ENCODE peak calls at places on chromosome 14, in five cellular contexts. One of them, this sample, is unnamed.

GRCh38 chr14:71488703-71489141 is 443.5 kb upstream of the RGS6 start:
- DNase-seq in nucleus accumbens: no peak
- DNase-seq in stimulated activated CD4-positive, alpha-beta T cell treated with anti-CD3 and anti-CD28 coated beads, Interleukin-2, amount 100 ng/mL, for 48 hours: no peak
- DNase-seq in astrocyte: peak; percentile 84
- DNase-seq in mucosa of gallbladder: no peak
- DNase-seq in this sample: peak; percentile 55

GRCh38 chr14:73136387-73137221 is at the start of gene PSEN1:
- DNase-seq in stimulated activated CD4-positive, alpha-beta T cell treated with anti-CD3 and anti-CD28 coated beads, Interleukin-2, amount 100 ng/mL, for 48 hours: peak; percentile 99
- DNase-seq in mucosa of gallbladder: peak; percentile 97
- DNase-seq in nucleus accumbens: peak; percentile 97
- DNase-seq in astrocyte: peak; percentile 74
- DNase-seq in this sample: peak; percentile 90

GRCh38 chr14:76768671-76769500 is 7.6 kb downstream of the VASH1 start:
- DNase-seq in astrocyte: no peak
- DNase-seq in mucosa of gallbladder: peak; percentile 6
- DNase-seq in stimulated activated CD4-positive, alpha-beta T cell treated with anti-CD3 and anti-CD28 coated beads, Interleukin-2, amount 100 ng/mL, for 48 hours: no peak
- DNase-seq in nucleus accumbens: no peak
- DNase-seq in this sample: no peak

GRCh38 chr14:95531473-95531872 is 3.4 kb upstream of the GLRX5 start:
- DNase-seq in mucosa of gallbladder: no peak
- DNase-seq in nucleus accumbens: no peak
- DNase-seq in stimulated activated CD4-positive, alpha-beta T cell treated with anti-CD3 and anti-CD28 coated beads, Interleukin-2, amount 100 ng/mL, for 48 hours: no peak
- DNase-seq in astrocyte: peak; percentile 82
- DNase-seq in this sample: peak; percentile 95

GRCh38 chr14:51738754-51739153 is 87.0 kb downstream of the FRMD6 start:
- DNase-seq in stimulated activated CD4-positive, alpha-beta T cell treated with anti-CD3 and anti-CD28 coated beads, Interleukin-2, amount 100 ng/mL, for 48 hours: no peak
- DNase-seq in astrocyte: no peak
- DNase-seq in nucleus accumbens: no peak
- DNase-seq in mucosa of gallbladder: no peak
- DNase-seq in this sample: no peak

GRCh38 chr14:68627868-68628604 is 164.8 kb downstream of the ZFP36L1 start:
- DNase-seq in stimulated activated CD4-positive, alpha-beta T cell treated with anti-CD3 and anti-CD28 coated beads, Interleukin-2, amount 100 ng/mL, for 48 hours: peak; percentile 44
- DNase-seq in astrocyte: no peak
- DNase-seq in mucosa of gallbladder: peak; percentile 56
- DNase-seq in nucleus accumbens: peak; percentile 84
- DNase-seq in this sample: no peak

GRCh38 chr14:31083781-31084180 is 57.6 kb upstream of the STRN3 start:
- DNase-seq in astrocyte: no peak
- DNase-seq in mucosa of gallbladder: no peak
- DNase-seq in stimulated activated CD4-positive, alpha-beta T cell treated with anti-CD3 and anti-CD28 coated beads, Interleukin-2, amount 100 ng/mL, for 48 hours: no peak
- DNase-seq in nucleus accumbens: no peak
- DNase-seq in this sample: no peak

GRCh38 chr14:51319181-51319597 is 79.1 kb downstream of the TMX1 start:
- DNase-seq in astrocyte: peak; percentile 36
- DNase-seq in mucosa of gallbladder: no peak
- DNase-seq in nucleus accumbens: no peak
- DNase-seq in stimulated activated CD4-positive, alpha-beta T cell treated with anti-CD3 and anti-CD28 coated beads, Interleukin-2, amount 100 ng/mL, for 48 hours: no peak
- DNase-seq in this sample: no peak

GRCh38 chr14:70722418-70722817 is 80.7 kb downstream of the TTC9 start:
- DNase-seq in stimulated activated CD4-positive, alpha-beta T cell treated with anti-CD3 and anti-CD28 coated beads, Interleukin-2, amount 100 ng/mL, for 48 hours: no peak
- DNase-seq in mucosa of gallbladder: peak; percentile 15
- DNase-seq in astrocyte: no peak
- DNase-seq in nucleus accumbens: no peak
- DNase-seq in this sample: no peak

GRCh38 chr14:104693482-104694431 is 4.3 kb downstream of the INF2 start:
- DNase-seq in nucleus accumbens: peak; percentile 70
- DNase-seq in astrocyte: no peak
- DNase-seq in mucosa of gallbladder: no peak
- DNase-seq in stimulated activated CD4-positive, alpha-beta T cell treated with anti-CD3 and anti-CD28 coated beads, Interleukin-2, amount 100 ng/mL, for 48 hours: no peak
- DNase-seq in this sample: no peak

GRCh38 chr14:96362071-96362964 is 823 bp downstream of the ATG2B start:
- DNase-seq in astrocyte: no peak
- DNase-seq in mucosa of gallbladder: peak; percentile 34
- DNase-seq in nucleus accumbens: peak; percentile 58
- DNase-seq in stimulated activated CD4-positive, alpha-beta T cell treated with anti-CD3 and anti-CD28 coated beads, Interleukin-2, amount 100 ng/mL, for 48 hours: peak; percentile 26
- DNase-seq in this sample: peak; percentile 37

GRCh38 chr14:85172290-85172689 is 357.7 kb upstream of the FLRT2 start:
- DNase-seq in mucosa of gallbladder: no peak
- DNase-seq in astrocyte: no peak
- DNase-seq in stimulated activated CD4-positive, alpha-beta T cell treated with anti-CD3 and anti-CD28 coated beads, Interleukin-2, amount 100 ng/mL, for 48 hours: no peak
- DNase-seq in nucleus accumbens: no peak
- DNase-seq in this sample: no peak

GRCh38 chr14:19920021-19920657 is at the start of gene OR4K5:
- DNase-seq in nucleus accumbens: no peak
- DNase-seq in stimulated activated CD4-positive, alpha-beta T cell treated with anti-CD3 and anti-CD28 coated beads, Interleukin-2, amount 100 ng/mL, for 48 hours: no peak
- DNase-seq in mucosa of gallbladder: no peak
- DNase-seq in astrocyte: no peak
- DNase-seq in this sample: no peak

GRCh38 chr14:100658514-100658886 is 68.2 kb upstream of the DLK1 start:
- DNase-seq in stimulated activated CD4-positive, alpha-beta T cell treated with anti-CD3 and anti-CD28 coated beads, Interleukin-2, amount 100 ng/mL, for 48 hours: no peak
- DNase-seq in astrocyte: no peak
- DNase-seq in nucleus accumbens: no peak
- DNase-seq in mucosa of gallbladder: no peak
- DNase-seq in this sample: no peak

GRCh38 chr14:68548194-68549056 is 244.4 kb downstream of the ZFP36L1 start:
- DNase-seq in nucleus accumbens: peak; percentile 71
- DNase-seq in stimulated activated CD4-positive, alpha-beta T cell treated with anti-CD3 and anti-CD28 coated beads, Interleukin-2, amount 100 ng/mL, for 48 hours: no peak
- DNase-seq in mucosa of gallbladder: peak; percentile 83
- DNase-seq in astrocyte: peak; percentile 99
- DNase-seq in this sample: peak; percentile 99

GRCh38 chr14:100383727-100384158 is 60.6 kb downstream of the SLC25A47 start:
- DNase-seq in mucosa of gallbladder: peak; percentile 60
- DNase-seq in nucleus accumbens: peak; percentile 51
- DNase-seq in stimulated activated CD4-positive, alpha-beta T cell treated with anti-CD3 and anti-CD28 coated beads, Interleukin-2, amount 100 ng/mL, for 48 hours: peak; percentile 64
- DNase-seq in astrocyte: no peak
- DNase-seq in this sample: peak; percentile 58

GRCh38 chr14:92471919-92472318 is 41.7 kb upstream of the RIN3 start:
- DNase-seq in nucleus accumbens: no peak
- DNase-seq in mucosa of gallbladder: peak; percentile 77
- DNase-seq in astrocyte: peak; percentile 92
- DNase-seq in stimulated activated CD4-positive, alpha-beta T cell treated with anti-CD3 and anti-CD28 coated beads, Interleukin-2, amount 100 ng/mL, for 48 hours: no peak
- DNase-seq in this sample: peak; percentile 94

GRCh38 chr14:57492859-57493258 is 798 bp downstream of the CCDC198 start:
- DNase-seq in nucleus accumbens: no peak
- DNase-seq in stimulated activated CD4-positive, alpha-beta T cell treated with anti-CD3 and anti-CD28 coated beads, Interleukin-2, amount 100 ng/mL, for 48 hours: no peak
- DNase-seq in mucosa of gallbladder: peak; percentile 22
- DNase-seq in astrocyte: peak; percentile 88
- DNase-seq in this sample: peak; percentile 76

GRCh38 chr14:77124345-77125274 is 17.0 kb downstream of the ZDHHC22 start:
- DNase-seq in mucosa of gallbladder: peak; percentile 16
- DNase-seq in stimulated activated CD4-positive, alpha-beta T cell treated with anti-CD3 and anti-CD28 coated beads, Interleukin-2, amount 100 ng/mL, for 48 hours: peak; percentile 74
- DNase-seq in astrocyte: no peak
- DNase-seq in nucleus accumbens: peak; percentile 75
- DNase-seq in this sample: peak; percentile 27

GRCh38 chr14:103223818-103224352 is 100.6 kb downstream of the TNFAIP2 start:
- DNase-seq in nucleus accumbens: no peak
- DNase-seq in astrocyte: no peak
- DNase-seq in mucosa of gallbladder: no peak
- DNase-seq in stimulated activated CD4-positive, alpha-beta T cell treated with anti-CD3 and anti-CD28 coated beads, Interleukin-2, amount 100 ng/mL, for 48 hours: no peak
- DNase-seq in this sample: no peak

GRCh38 chr14:90780519-90780918 is 35.7 kb downstream of the TTC7B start:
- DNase-seq in mucosa of gallbladder: no peak
- DNase-seq in astrocyte: no peak
- DNase-seq in stimulated activated CD4-positive, alpha-beta T cell treated with anti-CD3 and anti-CD28 coated beads, Interleukin-2, amount 100 ng/mL, for 48 hours: no peak
- DNase-seq in nucleus accumbens: no peak
- DNase-seq in this sample: no peak

GRCh38 chr14:35419429-35419841 is 14.9 kb upstream of the NFKBIA start:
- DNase-seq in astrocyte: no peak
- DNase-seq in nucleus accumbens: no peak
- DNase-seq in mucosa of gallbladder: no peak
- DNase-seq in stimulated activated CD4-positive, alpha-beta T cell treated with anti-CD3 and anti-CD28 coated beads, Interleukin-2, amount 100 ng/mL, for 48 hours: no peak
- DNase-seq in this sample: peak; percentile 56

GRCh38 chr14:92532490-92533163 is 19.0 kb downstream of the RIN3 start:
- DNase-seq in nucleus accumbens: no peak
- DNase-seq in stimulated activated CD4-positive, alpha-beta T cell treated with anti-CD3 and anti-CD28 coated beads, Interleukin-2, amount 100 ng/mL, for 48 hours: no peak
- DNase-seq in mucosa of gallbladder: no peak
- DNase-seq in astrocyte: no peak
- DNase-seq in this sample: no peak

GRCh38 chr14:36238666-36239363 is 62.3 kb upstream of the PTCSC3 start:
- DNase-seq in stimulated activated CD4-positive, alpha-beta T cell treated with anti-CD3 and anti-CD28 coated beads, Interleukin-2, amount 100 ng/mL, for 48 hours: no peak
- DNase-seq in astrocyte: peak; percentile 85
- DNase-seq in mucosa of gallbladder: no peak
- DNase-seq in nucleus accumbens: no peak
- DNase-seq in this sample: peak; percentile 8

GRCh38 chr14:104686624-104687517 is 2.5 kb upstream of the INF2 start:
- DNase-seq in nucleus accumbens: no peak
- DNase-seq in stimulated activated CD4-positive, alpha-beta T cell treated with anti-CD3 and anti-CD28 coated beads, Interleukin-2, amount 100 ng/mL, for 48 hours: no peak
- DNase-seq in mucosa of gallbladder: peak; percentile 72
- DNase-seq in astrocyte: no peak
- DNase-seq in this sample: no peak

GRCh38 chr14:20295067-20295466 is 10.7 kb downstream of the TTC5 start:
- DNase-seq in stimulated activated CD4-positive, alpha-beta T cell treated with anti-CD3 and anti-CD28 coated beads, Interleukin-2, amount 100 ng/mL, for 48 hours: no peak
- DNase-seq in astrocyte: no peak
- DNase-seq in mucosa of gallbladder: no peak
- DNase-seq in nucleus accumbens: no peak
- DNase-seq in this sample: no peak

GRCh38 chr14:85578925-85579324 is 49.0 kb downstream of the FLRT2 start:
- DNase-seq in stimulated activated CD4-positive, alpha-beta T cell treated with anti-CD3 and anti-CD28 coated beads, Interleukin-2, amount 100 ng/mL, for 48 hours: no peak
- DNase-seq in astrocyte: no peak
- DNase-seq in nucleus accumbens: no peak
- DNase-seq in mucosa of gallbladder: no peak
- DNase-seq in this sample: no peak

GRCh38 chr14:64812412-64812811 is 67.3 kb downstream of the SPTB start:
- DNase-seq in mucosa of gallbladder: peak; percentile 54
- DNase-seq in nucleus accumbens: no peak
- DNase-seq in astrocyte: no peak
- DNase-seq in stimulated activated CD4-positive, alpha-beta T cell treated with anti-CD3 and anti-CD28 coated beads, Interleukin-2, amount 100 ng/mL, for 48 hours: peak; percentile 20
- DNase-seq in this sample: no peak

GRCh38 chr14:105146976-105147700 is 21.4 kb downstream of the JAG2 start:
- DNase-seq in mucosa of gallbladder: no peak
- DNase-seq in astrocyte: no peak
- DNase-seq in stimulated activated CD4-positive, alpha-beta T cell treated with anti-CD3 and anti-CD28 coated beads, Interleukin-2, amount 100 ng/mL, for 48 hours: no peak
- DNase-seq in nucleus accumbens: no peak
- DNase-seq in this sample: no peak

GRCh38 chr14:36517242-36518030 is 2.6 kb downstream of the NKX2-1 start:
- DNase-seq in stimulated activated CD4-positive, alpha-beta T cell treated with anti-CD3 and anti-CD28 coated beads, Interleukin-2, amount 100 ng/mL, for 48 hours: no peak
- DNase-seq in astrocyte: no peak
- DNase-seq in mucosa of gallbladder: no peak
- DNase-seq in nucleus accumbens: no peak
- DNase-seq in this sample: no peak

GRCh38 chr14:74942164-74942563 is 13.2 kb downstream of the PGF start:
- DNase-seq in nucleus accumbens: no peak
- DNase-seq in stimulated activated CD4-positive, alpha-beta T cell treated with anti-CD3 and anti-CD28 coated beads, Interleukin-2, amount 100 ng/mL, for 48 hours: no peak
- DNase-seq in mucosa of gallbladder: no peak
- DNase-seq in astrocyte: no peak
- DNase-seq in this sample: no peak

GRCh38 chr14:36467332-36467731 is 52.7 kb downstream of the NKX2-1 start:
- DNase-seq in mucosa of gallbladder: no peak
- DNase-seq in stimulated activated CD4-positive, alpha-beta T cell treated with anti-CD3 and anti-CD28 coated beads, Interleukin-2, amount 100 ng/mL, for 48 hours: no peak
- DNase-seq in astrocyte: no peak
- DNase-seq in nucleus accumbens: no peak
- DNase-seq in this sample: no peak

GRCh38 chr14:31270196-31270772 is 62.7 kb upstream of the HECTD1 start:
- DNase-seq in stimulated activated CD4-positive, alpha-beta T cell treated with anti-CD3 and anti-CD28 coated beads, Interleukin-2, amount 100 ng/mL, for 48 hours: peak; percentile 5
- DNase-seq in astrocyte: no peak
- DNase-seq in nucleus accumbens: no peak
- DNase-seq in mucosa of gallbladder: no peak
- DNase-seq in this sample: no peak

GRCh38 chr14:62604524-62604923 is 440.7 kb downstream of the KCNH5 start:
- DNase-seq in stimulated activated CD4-positive, alpha-beta T cell treated with anti-CD3 and anti-CD28 coated beads, Interleukin-2, amount 100 ng/mL, for 48 hours: no peak
- DNase-seq in mucosa of gallbladder: no peak
- DNase-seq in astrocyte: peak; percentile 38
- DNase-seq in nucleus accumbens: no peak
- DNase-seq in this sample: peak; percentile 14

GRCh38 chr14:77372304-77372841 is 4.5 kb downstream of the TMED8 start:
- DNase-seq in stimulated activated CD4-positive, alpha-beta T cell treated with anti-CD3 and anti-CD28 coated beads, Interleukin-2, amount 100 ng/mL, for 48 hours: no peak
- DNase-seq in nucleus accumbens: no peak
- DNase-seq in astrocyte: peak; percentile 82
- DNase-seq in mucosa of gallbladder: no peak
- DNase-seq in this sample: peak; percentile 86

GRCh38 chr14:105069887-105070759 is 4.9 kb upstream of the GPR132 start:
- DNase-seq in nucleus accumbens: no peak
- DNase-seq in astrocyte: no peak
- DNase-seq in stimulated activated CD4-positive, alpha-beta T cell treated with anti-CD3 and anti-CD28 coated beads, Interleukin-2, amount 100 ng/mL, for 48 hours: no peak
- DNase-seq in mucosa of gallbladder: no peak
- DNase-seq in this sample: peak; percentile 62

GRCh38 chr14:55416866-55417265 is 5.2 kb upstream of the ATG14 start:
- DNase-seq in mucosa of gallbladder: no peak
- DNase-seq in nucleus accumbens: no peak
- DNase-seq in astrocyte: no peak
- DNase-seq in stimulated activated CD4-positive, alpha-beta T cell treated with anti-CD3 and anti-CD28 coated beads, Interleukin-2, amount 100 ng/mL, for 48 hours: peak; percentile 23
- DNase-seq in this sample: no peak

GRCh38 chr14:103239751-103240150 is 94.3 kb upstream of the EIF5 start:
- DNase-seq in nucleus accumbens: no peak
- DNase-seq in mucosa of gallbladder: no peak
- DNase-seq in astrocyte: no peak
- DNase-seq in stimulated activated CD4-positive, alpha-beta T cell treated with anti-CD3 and anti-CD28 coated beads, Interleukin-2, amount 100 ng/mL, for 48 hours: no peak
- DNase-seq in this sample: no peak

GRCh38 chr14:25406818-25407217 is 356.9 kb upstream of the STXBP6 start:
- DNase-seq in nucleus accumbens: peak; percentile 2
- DNase-seq in stimulated activated CD4-positive, alpha-beta T cell treated with anti-CD3 and anti-CD28 coated beads, Interleukin-2, amount 100 ng/mL, for 48 hours: no peak
- DNase-seq in astrocyte: no peak
- DNase-seq in mucosa of gallbladder: peak; percentile 15
- DNase-seq in this sample: peak; percentile 1

This sample was measured in fibroblast of lung.